ENCODE peak calls at places on chromosomes 12 and 14, in six cellular contexts. One of them, this sample, is unnamed.

GRCh38 chr14:103549361-103550311 is 12.8 kb downstream of the BAG5 start:
- DNase-seq in HCT116: no peak
- DNase-seq in transverse colon: no peak
- DNase-seq in GM23338: no peak
- DNase-seq in spleen: peak; percentile 72
- DNase-seq in breast epithelium: peak; percentile 67
- DNase-seq in this sample: no peak

GRCh38 chr14:88204221-88204620 is 118.8 kb downstream of the KCNK10 start:
- DNase-seq in GM23338: no peak
- DNase-seq in transverse colon: peak; percentile 35
- DNase-seq in spleen: no peak
- DNase-seq in HCT116: no peak
- DNase-seq in breast epithelium: no peak
- DNase-seq in this sample: no peak

GRCh38 chr14:98204139-98204538 is 1067.9 kb downstream of the BCL11B start:
- DNase-seq in breast epithelium: no peak
- DNase-seq in transverse colon: no peak
- DNase-seq in spleen: no peak
- DNase-seq in HCT116: no peak
- DNase-seq in GM23338: no peak
- DNase-seq in this sample: no peak

GRCh38 chr12:115354007-115354452 is 670.1 kb upstream of the TBX3 start:
- DNase-seq in breast epithelium: peak; percentile 45
- DNase-seq in transverse colon: peak; percentile 59
- DNase-seq in GM23338: no peak
- DNase-seq in HCT116: peak; percentile 36
- DNase-seq in spleen: no peak
- DNase-seq in this sample: peak; percentile 69

GRCh38 chr14:93788557-93789365 is 476 bp upstream of the PRIMA1 start:
- DNase-seq in transverse colon: peak; percentile 29
- DNase-seq in breast epithelium: peak; percentile 35
- DNase-seq in HCT116: no peak
- DNase-seq in spleen: no peak
- DNase-seq in GM23338: peak; percentile 78
- DNase-seq in this sample: peak; percentile 40

GRCh38 chr14:46580941-46581671 is 70.5 kb downstream of the RPL10L start:
- DNase-seq in breast epithelium: no peak
- DNase-seq in GM23338: peak; percentile 65
- DNase-seq in transverse colon: peak; percentile 14
- DNase-seq in spleen: no peak
- DNase-seq in HCT116: peak; percentile 31
- DNase-seq in this sample: no peak

GRCh38 chr12:63915105-63915830 is 70.8 kb downstream of the SRGAP1 start:
- DNase-seq in HCT116: peak; percentile 70
- DNase-seq in GM23338: no peak
- DNase-seq in transverse colon: no peak
- DNase-seq in breast epithelium: no peak
- DNase-seq in spleen: no peak
- DNase-seq in this sample: no peak

GRCh38 chr12:120598674-120599463 is 17.7 kb upstream of the POP5 start:
- DNase-seq in transverse colon: no peak
- DNase-seq in HCT116: no peak
- DNase-seq in breast epithelium: no peak
- DNase-seq in GM23338: no peak
- DNase-seq in spleen: peak; percentile 66
- DNase-seq in this sample: no peak

GRCh38 chr14:73815849-73816816 is 35.5 kb upstream of the PTGR2 start:
- DNase-seq in transverse colon: no peak
- DNase-seq in GM23338: no peak
- DNase-seq in spleen: peak; percentile 3
- DNase-seq in HCT116: no peak
- DNase-seq in breast epithelium: no peak
- DNase-seq in this sample: no peak

GRCh38 chr14:36271222-36271621 is 49.2 kb downstream of the MBIP start:
- DNase-seq in HCT116: no peak
- DNase-seq in spleen: no peak
- DNase-seq in GM23338: peak; percentile 43
- DNase-seq in breast epithelium: no peak
- DNase-seq in transverse colon: no peak
- DNase-seq in this sample: no peak

GRCh38 chr12:66290716-66291200 is 11.5 kb upstream of the HELB start:
- DNase-seq in transverse colon: no peak
- DNase-seq in spleen: no peak
- DNase-seq in HCT116: no peak
- DNase-seq in GM23338: no peak
- DNase-seq in breast epithelium: no peak
- DNase-seq in this sample: no peak

GRCh38 chr14:21030531-21030930 is 514 bp downstream of the TPPP2 start:
- DNase-seq in HCT116: no peak
- DNase-seq in spleen: no peak
- DNase-seq in breast epithelium: no peak
- DNase-seq in GM23338: no peak
- DNase-seq in transverse colon: no peak
- DNase-seq in this sample: no peak

GRCh38 chr14:50396636-50397460 is at the start of gene CDKL1:
- DNase-seq in breast epithelium: peak; percentile 29
- DNase-seq in transverse colon: peak; percentile 78
- DNase-seq in GM23338: peak; percentile 83
- DNase-seq in HCT116: no peak
- DNase-seq in spleen: peak; percentile 91
- DNase-seq in this sample: peak; percentile 43

GRCh38 chr12:55718020-55718419 is 2.2 kb upstream of the RDH5 start:
- DNase-seq in transverse colon: no peak
- DNase-seq in spleen: peak; percentile 60
- DNase-seq in HCT116: no peak
- DNase-seq in breast epithelium: peak; percentile 64
- DNase-seq in GM23338: peak; percentile 74
- DNase-seq in this sample: no peak

GRCh38 chr14:60064491-60065072 is 27.1 kb upstream of the PCNX4 start:
- DNase-seq in breast epithelium: no peak
- DNase-seq in HCT116: peak; percentile 12
- DNase-seq in transverse colon: no peak
- DNase-seq in GM23338: peak; percentile 37
- DNase-seq in spleen: no peak
- DNase-seq in this sample: no peak

GRCh38 chr14:65361920-65362319 is 50.6 kb upstream of the FUT8 start:
- DNase-seq in GM23338: no peak
- DNase-seq in breast epithelium: no peak
- DNase-seq in spleen: no peak
- DNase-seq in transverse colon: no peak
- DNase-seq in HCT116: no peak
- DNase-seq in this sample: no peak
- TF ChIP-seq POLR2AphosphoS5 in GM23338: no peak
- TF ChIP-seq POLR2AphosphoS5 in breast epithelium: peak; percentile 23
- TF ChIP-seq POLR2AphosphoS5 in spleen: no peak
- TF ChIP-seq POLR2AphosphoS5 in transverse colon: no peak
- TF ChIP-seq POLR2AphosphoS5 in HCT116: no peak
- TF ChIP-seq POLR2AphosphoS5 in this sample: no peak

GRCh38 chr12:6046511-6047180 is 77.8 kb downstream of the VWF start:
- DNase-seq in breast epithelium: no peak
- DNase-seq in GM23338: no peak
- DNase-seq in spleen: no peak
- DNase-seq in HCT116: no peak
- DNase-seq in transverse colon: no peak
- DNase-seq in this sample: no peak

GRCh38 chr12:6045438-6045837 is 79.0 kb downstream of the VWF start:
- DNase-seq in transverse colon: no peak
- DNase-seq in HCT116: no peak
- DNase-seq in spleen: peak; percentile 53
- DNase-seq in GM23338: no peak
- DNase-seq in breast epithelium: no peak
- DNase-seq in this sample: no peak

GRCh38 chr12:6049992-6050391 is 74.5 kb downstream of the VWF start:
- DNase-seq in HCT116: no peak
- DNase-seq in breast epithelium: no peak
- DNase-seq in spleen: peak; percentile 11
- DNase-seq in transverse colon: no peak
- DNase-seq in GM23338: peak; percentile 30
- DNase-seq in this sample: no peak

GRCh38 chr12:6049587-6049986 is 74.9 kb downstream of the VWF start:
- DNase-seq in breast epithelium: no peak
- DNase-seq in spleen: no peak
- DNase-seq in transverse colon: no peak
- DNase-seq in GM23338: no peak
- DNase-seq in HCT116: no peak
- DNase-seq in this sample: no peak

DNA sequence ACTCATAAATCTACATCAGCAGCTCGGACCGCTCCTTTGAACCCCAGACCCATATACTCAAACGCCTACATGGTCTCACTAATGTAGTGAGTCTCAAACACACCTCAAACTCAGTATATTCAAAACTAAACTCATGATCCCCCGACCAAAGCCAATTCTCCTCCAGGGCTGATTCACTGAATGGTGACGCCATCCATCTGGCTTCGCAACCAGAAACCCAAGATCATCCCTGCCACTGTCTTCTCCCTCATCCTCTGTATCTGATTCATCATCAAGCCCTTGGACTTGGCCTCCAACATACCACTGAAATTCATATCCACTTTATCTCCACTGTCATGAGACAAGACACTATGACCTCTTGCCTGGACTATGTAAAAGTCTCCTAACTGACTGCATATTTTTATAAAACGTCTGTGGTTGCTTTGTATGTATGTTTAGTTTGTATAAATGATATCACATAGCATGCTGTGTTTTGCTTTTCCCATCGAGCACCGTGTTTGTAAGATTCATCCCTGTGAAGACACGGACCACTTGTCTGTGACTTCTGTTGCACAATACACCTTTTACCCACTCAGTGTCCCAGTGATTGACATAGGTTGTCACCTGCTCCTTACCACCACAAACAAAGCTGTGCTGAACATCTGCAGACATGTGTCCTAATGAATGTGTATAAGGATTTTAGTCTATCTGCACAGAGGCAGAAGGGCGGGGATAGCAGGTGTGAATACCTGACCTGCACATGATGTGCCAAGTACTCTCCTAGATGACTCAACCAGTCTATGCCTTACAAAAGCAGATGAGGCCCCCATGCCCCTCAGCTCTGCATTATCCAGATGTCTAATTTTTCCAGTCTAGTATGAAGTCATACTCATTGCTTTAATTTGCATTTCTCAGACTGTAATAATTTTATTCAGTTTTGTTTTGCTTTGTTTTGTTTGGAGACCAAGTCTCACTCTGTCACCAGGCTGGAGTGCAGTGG is 76.9 kb downstream of the VWF start:
- DNase-seq in breast epithelium: no peak
- DNase-seq in transverse colon: no peak
- DNase-seq in HCT116: no peak
- DNase-seq in GM23338: no peak
- DNase-seq in spleen: peak; percentile 11
- DNase-seq in this sample: no peak
- H3K4me1 ChIP-seq in breast epithelium: no peaks in the 10 kb centered on the region
- H3K4me1 ChIP-seq in transverse colon: no peaks in the 10 kb centered on the region
- H3K4me1 ChIP-seq in HCT116: peaks cover 8% of the 10 kb centered on the region
- H3K4me1 ChIP-seq in GM23338: no peaks in the 10 kb centered on the region
- H3K4me1 ChIP-seq in spleen: no peaks in the 10 kb centered on the region
- H3K4me1 ChIP-seq in this sample: no peaks in the 10 kb centered on the region

GRCh38 chr12:62158013-62158412 is 102.2 kb upstream of the USP15 start:
- DNase-seq in transverse colon: no peak
- DNase-seq in HCT116: no peak
- DNase-seq in breast epithelium: no peak
- DNase-seq in GM23338: no peak
- DNase-seq in spleen: no peak
- DNase-seq in this sample: no peak
- TF ChIP-seq POLR2AphosphoS5 in transverse colon: no peak
- TF ChIP-seq POLR2AphosphoS5 in HCT116: no peak
- TF ChIP-seq POLR2AphosphoS5 in breast epithelium: no peak
- TF ChIP-seq POLR2AphosphoS5 in GM23338: no peak
- TF ChIP-seq POLR2AphosphoS5 in spleen: no peak
- TF ChIP-seq POLR2AphosphoS5 in this sample: no peak

GRCh38 chr12:11765817-11766794 is 116.6 kb downstream of the ETV6 start:
- DNase-seq in spleen: peak; percentile 83
- DNase-seq in GM23338: no peak
- DNase-seq in HCT116: no peak
- DNase-seq in breast epithelium: peak; percentile 64
- DNase-seq in transverse colon: peak; percentile 56
- DNase-seq in this sample: no peak
- H3K4me1 ChIP-seq in spleen: peaks cover 72% of the 10 kb centered on the region
- H3K4me1 ChIP-seq in GM23338: peaks cover 32% of the 10 kb centered on the region
- H3K4me1 ChIP-seq in HCT116: no peaks in the 10 kb centered on the region
- H3K4me1 ChIP-seq in breast epithelium: peaks cover 18% of the 10 kb centered on the region
- H3K4me1 ChIP-seq in transverse colon: peaks cover 74% of the 10 kb centered on the region
- H3K4me1 ChIP-seq in this sample: no peaks in the 10 kb centered on the region

GRCh38 chr14:68571928-68572525 is 220.8 kb downstream of the ZFP36L1 start:
- DNase-seq in HCT116: no peak
- DNase-seq in spleen: no peak
- DNase-seq in breast epithelium: no peak
- DNase-seq in transverse colon: no peak
- DNase-seq in GM23338: no peak
- DNase-seq in this sample: no peak

GRCh38 chr14:68571073-68571703 is 221.7 kb downstream of the ZFP36L1 start:
- DNase-seq in breast epithelium: no peak
- DNase-seq in GM23338: no peak
- DNase-seq in HCT116: no peak
- DNase-seq in spleen: no peak
- DNase-seq in transverse colon: no peak
- DNase-seq in this sample: no peak

GRCh38 chr14:68569546-68569908 is 223.3 kb downstream of the ZFP36L1 start:
- DNase-seq in GM23338: no peak
- DNase-seq in spleen: no peak
- DNase-seq in transverse colon: no peak
- DNase-seq in breast epithelium: no peak
- DNase-seq in HCT116: no peak
- DNase-seq in this sample: no peak

GRCh38 chr14:68568907-68569545 is 223.8 kb downstream of the ZFP36L1 start:
- DNase-seq in HCT116: no peak
- DNase-seq in transverse colon: no peak
- DNase-seq in breast epithelium: no peak
- DNase-seq in GM23338: no peak
- DNase-seq in spleen: no peak
- DNase-seq in this sample: no peak

GRCh38 chr14:68569970-68570409 is 222.9 kb downstream of the ZFP36L1 start:
- DNase-seq in spleen: no peak
- DNase-seq in GM23338: no peak
- DNase-seq in transverse colon: no peak
- DNase-seq in HCT116: no peak
- DNase-seq in breast epithelium: peak; percentile 43
- DNase-seq in this sample: peak; percentile 73
- TF ChIP-seq POLR2AphosphoS5 in spleen: no peak
- TF ChIP-seq POLR2AphosphoS5 in GM23338: no peak
- TF ChIP-seq POLR2AphosphoS5 in transverse colon: no peak
- TF ChIP-seq POLR2AphosphoS5 in HCT116: no peak
- TF ChIP-seq POLR2AphosphoS5 in breast epithelium: peak; percentile 31
- TF ChIP-seq POLR2AphosphoS5 in this sample: peak; percentile 92

GRCh38 chr12:116790066-116790465 is 52.0 kb downstream of the RNFT2 start:
- DNase-seq in spleen: no peak
- DNase-seq in GM23338: no peak
- DNase-seq in HCT116: no peak
- DNase-seq in breast epithelium: no peak
- DNase-seq in transverse colon: no peak
- DNase-seq in this sample: no peak
- H3K4me1 ChIP-seq in spleen: no peaks in the 10 kb centered on the region
- H3K4me1 ChIP-seq in GM23338: no peaks in the 10 kb centered on the region
- H3K4me1 ChIP-seq in HCT116: no peaks in the 10 kb centered on the region
- H3K4me1 ChIP-seq in breast epithelium: no peaks in the 10 kb centered on the region
- H3K4me1 ChIP-seq in transverse colon: no peaks in the 10 kb centered on the region
- H3K4me1 ChIP-seq in this sample: no peaks in the 10 kb centered on the region